ENCODE peak calls at places on chromosomes 3 and 15, in ten cellular contexts. J is cardiac muscle cell, U is mammary epithelial cell, B is SK-N-SH, V is fibroblast of lung, H is tibial nerve, Z is mesenchymal stem cell, N is MM.1S, D is GM23248, F is PC-3. L is an unnamed sample.

GRCh38 chr3:30749230-30749629 is 142.8 kb downstream of the TGFBR2 start:
- DNase-seq in Z (no peak), N (no peak), F (peak; percentile 70), V (no peak), D (peak; percentile 17), J (no peak), U (peak; percentile 54), B (no peak), H (no peak), L (no peak)

GRCh38 chr3:167493240-167493639 is 19.4 kb upstream of the SERPINI2 start:
- DNase-seq in B (peak; percentile 2), Z (no peak), D (peak; percentile 2), U (peak; percentile 2), N (no peak), H (no peak), J (no peak), V (no peak), F (peak; percentile 30), L (peak; percentile 33)

GRCh38 chr3:39166932-39167532 is 13.6 kb upstream of the CSRNP1 start:
- DNase-seq in H (no peak), J (no peak), N (no peak), F (peak; percentile 75), Z (peak; percentile 98), B (no peak), V (peak; percentile 97), U (peak; percentile 83), D (peak; percentile 91), L (peak; percentile 81)

GRCh38 chr15:97992831-97993230 is 32.3 kb downstream of the ARRDC4 start:
- DNase-seq in H (no peak), D (no peak), N (no peak), Z (no peak), U (no peak), B (no peak), J (no peak), V (no peak), F (no peak), L (no peak)

GRCh38 chr15:37016287-37016686 is 84.1 kb downstream of the MEIS2 start:
- DNase-seq in D (peak; percentile 90), U (no peak), V (peak; percentile 82), B (no peak), J (no peak), N (no peak), H (no peak), Z (peak; percentile 82), F (no peak), L (no peak)

GRCh38 chr3:127849368-127849767 is 27.1 kb upstream of the MGLL start:
- DNase-seq in Z (no peak), D (no peak), J (no peak), H (no peak), N (no peak), F (no peak), V (no peak), B (no peak), U (no peak), L (no peak)

GRCh38 chr3:14806641-14807263 is 12.0 kb upstream of the FGD5 start:
- DNase-seq in B (no peak), Z (no peak), V (peak; percentile 9), N (no peak), F (peak; percentile 34), J (no peak), U (peak; percentile 45), H (no peak), D (peak; percentile 29), L (no peak)

GRCh38 chr3:27325419-27325818 is 43.8 kb downstream of the NEK10 start:
- DNase-seq in F (no peak), V (no peak), U (no peak), D (peak; percentile 14), B (no peak), N (no peak), H (no peak), Z (no peak), J (no peak), L (no peak)

DNA sequence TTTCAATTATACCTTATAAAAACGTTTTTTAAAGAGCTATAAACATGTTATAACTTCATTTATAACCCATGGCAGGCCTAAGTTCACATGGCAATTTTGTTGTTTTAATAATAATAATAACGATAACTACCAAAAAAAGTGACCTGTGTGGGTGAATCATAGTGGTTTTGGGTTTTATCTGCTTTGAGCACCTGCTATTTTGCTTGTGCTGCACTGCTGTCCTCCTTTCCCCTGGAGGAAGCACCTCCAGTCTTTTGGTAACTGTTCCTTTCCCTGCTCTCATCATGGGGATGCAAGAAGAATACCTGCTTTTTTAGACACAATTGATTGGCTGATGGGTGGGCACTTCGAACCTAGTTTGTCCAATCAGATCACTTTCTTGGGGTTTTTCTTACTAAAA is 388.0 kb upstream of the TBL1XR1 start:
- DNase-seq in U (no peak), B (no peak), N (no peak), F (no peak), H (no peak), V (no peak), J (no peak), D (no peak), Z (no peak), L (no peak)
- H3K9me3 ChIP-seq in U (peaks cover 3% of the 10 kb centered on the region), B (no peaks in the 10 kb centered on the region), N (no peaks in the 10 kb centered on the region), F (no peaks in the 10 kb centered on the region), H (no peaks in the 10 kb centered on the region), V (no peaks in the 10 kb centered on the region), J (no peaks in the 10 kb centered on the region), D (no peaks in the 10 kb centered on the region), Z (no peaks in the 10 kb centered on the region), L (no peaks in the 10 kb centered on the region)

GRCh38 chr3:37872413-37873160 is 10.9 kb downstream of the CTDSPL start:
- DNase-seq in U (no peak), H (no peak), F (no peak), N (no peak), B (no peak), Z (peak; percentile 55), V (no peak), J (no peak), D (peak; percentile 42), L (no peak)
- H3K9me3 ChIP-seq in U (no peaks in the 10 kb centered on the region), H (no peaks in the 10 kb centered on the region), F (no peaks in the 10 kb centered on the region), N (no peaks in the 10 kb centered on the region), B (no peaks in the 10 kb centered on the region), Z (no peaks in the 10 kb centered on the region), V (no peaks in the 10 kb centered on the region), J (no peaks in the 10 kb centered on the region), D (no peaks in the 10 kb centered on the region), L (no peaks in the 10 kb centered on the region)

GRCh38 chr3:37542772-37543449 is 318.8 kb upstream of the CTDSPL start:
- DNase-seq in D (no peak), N (no peak), Z (no peak), U (no peak), F (peak; percentile 45), J (no peak), B (no peak), V (no peak), H (no peak), L (no peak)

GRCh38 chr3:37542286-37542685 is 319.4 kb upstream of the CTDSPL start:
- DNase-seq in V (no peak), Z (no peak), F (no peak), B (no peak), H (no peak), U (no peak), D (no peak), J (no peak), N (no peak), L (no peak)

GRCh38 chr3:37543692-37544091 is 318.0 kb upstream of the CTDSPL start:
- DNase-seq in U (no peak), D (no peak), V (no peak), Z (no peak), N (no peak), B (no peak), F (no peak), J (no peak), H (no peak), L (no peak)

GRCh38 chr3:37537914-37538691 is 323.6 kb upstream of the CTDSPL start:
- DNase-seq in F (no peak), V (peak; percentile 56), N (no peak), Z (no peak), J (peak; percentile 14), B (peak; percentile 86), D (peak; percentile 18), U (no peak), H (no peak), L (no peak)

GRCh38 chr3:37540786-37541185 is 320.9 kb upstream of the CTDSPL start:
- DNase-seq in H (no peak), D (no peak), B (no peak), F (no peak), N (no peak), Z (no peak), J (no peak), U (no peak), V (no peak), L (no peak)
- H3K9me3 ChIP-seq in H (no peaks in the 10 kb centered on the region), D (no peaks in the 10 kb centered on the region), B (no peaks in the 10 kb centered on the region), F (no peaks in the 10 kb centered on the region), N (no peaks in the 10 kb centered on the region), Z (no peaks in the 10 kb centered on the region), J (no peaks in the 10 kb centered on the region), U (no peaks in the 10 kb centered on the region), V (no peaks in the 10 kb centered on the region), L (no peaks in the 10 kb centered on the region)

GRCh38 chr3:88150371-88150770 is 612 bp downstream of the C3orf38 start:
- DNase-seq in V (no peak), Z (no peak), H (no peak), U (peak; percentile 21), N (peak; percentile 48), B (peak; percentile 9), J (no peak), D (peak; percentile 66), F (no peak), L (peak; percentile 19)

GRCh38 chr3:88149146-88149515 is 628 bp upstream of the C3orf38 start:
- DNase-seq in Z (no peak), N (peak; percentile 19), J (no peak), D (peak; percentile 68), B (peak; percentile 47), U (peak; percentile 51), H (no peak), V (peak; percentile 18), F (no peak), L (peak; percentile 71)

GRCh38 chr3:88148651-88149050 is 1.1 kb upstream of the C3orf38 start:
- DNase-seq in V (no peak), Z (no peak), J (no peak), B (no peak), H (no peak), N (no peak), D (no peak), U (no peak), F (no peak), L (no peak)

GRCh38 chr3:88150771-88151170 is 1.0 kb downstream of the C3orf38 start:
- DNase-seq in U (no peak), B (no peak), V (no peak), J (no peak), Z (peak; percentile 12), D (peak; percentile 16), H (no peak), F (no peak), N (no peak), L (no peak)

DNA sequence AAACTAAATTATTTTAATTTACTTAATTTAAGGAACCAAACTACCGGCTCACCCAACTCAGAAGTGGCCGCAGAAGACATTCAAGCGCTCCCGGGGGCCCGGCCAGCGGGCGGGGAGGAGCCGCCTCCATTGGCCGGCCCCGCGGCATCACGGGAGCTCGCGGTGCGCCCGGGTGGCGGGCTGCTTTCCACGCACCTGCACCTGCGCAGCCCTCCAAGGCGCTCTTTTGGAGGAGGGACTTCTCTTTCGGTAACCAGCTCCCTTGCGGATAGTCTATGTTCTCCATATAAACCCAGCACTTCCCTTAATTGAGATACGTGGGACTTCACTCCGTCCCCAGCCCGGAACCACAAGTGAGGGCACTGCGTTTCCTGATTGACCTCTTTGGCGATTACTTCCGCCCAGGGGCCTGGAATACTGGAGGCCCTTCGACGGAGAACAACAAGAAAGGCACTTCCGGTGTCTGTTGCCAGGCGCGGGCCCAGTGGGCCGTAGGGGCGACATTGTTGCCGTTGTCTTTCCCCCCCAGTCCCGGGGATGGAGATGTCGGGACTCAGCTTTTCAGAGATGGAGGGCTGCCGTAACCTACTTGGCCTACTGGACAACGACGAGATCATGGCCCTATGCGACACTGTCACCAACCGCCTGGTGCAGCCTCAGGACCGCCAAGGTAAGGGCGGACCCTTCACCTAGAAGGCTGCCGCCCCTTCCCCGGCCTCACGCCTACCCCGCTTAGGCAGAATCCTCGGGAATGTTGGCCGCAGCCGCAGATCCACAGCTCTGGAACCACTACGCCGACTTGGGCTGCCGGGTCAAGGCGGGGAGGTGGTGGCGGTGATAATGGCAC is at the start of gene C3orf38:
- DNase-seq in U (peak; percentile 91), J (peak; percentile 91), N (peak; percentile 91), V (peak; percentile 95), B (peak; percentile 88), H (peak; percentile 70), D (peak; percentile 97), Z (peak; percentile 94), F (peak; percentile 94), L (peak; percentile 97)
- H3K9me3 ChIP-seq in U (no peaks in the 10 kb centered on the region), J (no peaks in the 10 kb centered on the region), N (no peaks in the 10 kb centered on the region), V (no peaks in the 10 kb centered on the region), B (no peaks in the 10 kb centered on the region), H (no peaks in the 10 kb centered on the region), D (no peaks in the 10 kb centered on the region), Z (no peaks in the 10 kb centered on the region), F (no peaks in the 10 kb centered on the region), L (no peaks in the 10 kb centered on the region)

L was measured in A673.